ENCODE peak calls at places on chromosomes 11 and 22, in five cellular contexts. G, U, J, Y and E are unnamed samples.

GRCh38 chr11:121586727-121587126 is 134.0 kb upstream of the SORL1-AS1 start:
- DNase-seq in J (no peak), G (no peak), Y (no peak), U (no peak), E (no peak)

GRCh38 chr11:124829986-124830385 is 29.8 kb upstream of the MSANTD2 start:
- DNase-seq in Y (no peak), J (no peak), U (no peak), G (no peak), E (no peak)

GRCh38 chr11:76048763-76049162 is 157.5 kb downstream of the WNT11 start:
- DNase-seq in U (no peak), J (no peak), G (peak; percentile 24), Y (no peak), E (no peak)

GRCh38 chr22:22770280-22770871 is 117.2 kb upstream of the IGLL5 start:
- DNase-seq in U (peak; percentile 72), Y (no peak), J (peak; percentile 25), G (peak; percentile 49), E (peak; percentile 69)

GRCh38 chr11:93100211-93100610 is 97.6 kb downstream of the SLC36A4 start:
- DNase-seq in U (peak; percentile 72), Y (no peak), G (no peak), J (no peak), E (no peak)

GRCh38 chr11:4178813-4179662 is 84.4 kb downstream of the RRM1 start:
- DNase-seq in G (no peak), U (peak; percentile 81), Y (no peak), J (no peak), E (no peak)

GRCh38 chr11:46127150-46127638 is 5.9 kb upstream of the PHF21A start:
- DNase-seq in J (peak; percentile 43), Y (no peak), G (no peak), U (peak; percentile 55), E (no peak)

GRCh38 chr11:62087694-62088093 is 36.1 kb upstream of the INCENP start:
- DNase-seq in J (no peak), U (no peak), Y (no peak), G (no peak), E (no peak)

GRCh38 chr22:36287881-36288515 is 35.1 kb downstream of the APOL1 start:
- DNase-seq in G (no peak), J (no peak), U (peak; percentile 81), Y (no peak), E (no peak)

GRCh38 chr11:69558519-69558941 is 77.1 kb downstream of the LINC01488 start:
- DNase-seq in G (no peak), U (no peak), J (peak; percentile 20), Y (no peak), E (no peak)

GRCh38 chr22:24588756-24589481 is 4.0 kb downstream of the LRRC75B start:
- DNase-seq in U (no peak), J (no peak), Y (peak; percentile 61), G (no peak), E (no peak)

GRCh38 chr11:34234086-34234740 is 123.6 kb downstream of the ABTB2 start:
- DNase-seq in G (no peak), Y (no peak), J (peak; percentile 82), U (peak; percentile 68), E (no peak)

GRCh38 chr22:26168934-26169311 is 339 bp upstream of the SEZ6L start:
- DNase-seq in J (no peak), U (peak; percentile 66), G (no peak), Y (peak; percentile 51), E (no peak)

GRCh38 chr11:123671534-123671933 is 17.1 kb upstream of the SCN3B start:
- DNase-seq in U (no peak), G (no peak), J (no peak), Y (no peak), E (no peak)

GRCh38 chr11:100576044-100577021 is 110.8 kb upstream of the ARHGAP42 start:
- DNase-seq in J (no peak), Y (peak; percentile 13), G (no peak), U (no peak), E (no peak)

GRCh38 chr11:10623797-10624761 is 55.6 kb upstream of the LYVE1 start:
- DNase-seq in J (no peak), Y (no peak), G (peak; percentile 56), U (no peak), E (no peak)

GRCh38 chr11:56783448-56784041 is 35.0 kb upstream of the OR9G4 start:
- DNase-seq in J (no peak), Y (no peak), U (peak; percentile 53), G (no peak), E (no peak)

GRCh38 chr11:116736763-116737162 is 36.0 kb downstream of the BUD13 start:
- DNase-seq in G (no peak), J (no peak), U (no peak), Y (no peak), E (no peak)

GRCh38 chr11:19739872-19740271 is 27.2 kb downstream of the NAV2 start:
- DNase-seq in G (no peak), U (no peak), Y (peak; percentile 47), J (no peak), E (no peak)

GRCh38 chr22:43378011-43378704 is 33.7 kb upstream of the MPPED1 start:
- DNase-seq in G (peak; percentile 66), Y (no peak), J (no peak), U (no peak), E (no peak)

GRCh38 chr11:19276859-19277808 is 36.4 kb upstream of the E2F8 start:
- DNase-seq in J (no peak), U (no peak), Y (no peak), G (no peak), E (no peak)

GRCh38 chr22:42277232-42277753 is 6.8 kb upstream of the TCF20 start:
- DNase-seq in U (no peak), J (no peak), Y (no peak), G (peak; percentile 3), E (no peak)

GRCh38 chr11:118215262-118215661 is 9.5 kb downstream of the JAML start:
- DNase-seq in Y (no peak), J (no peak), U (no peak), G (no peak), E (no peak)

GRCh38 chr11:118146554-118146953 is 6.1 kb downstream of the SCN4B start:
- DNase-seq in U (peak; percentile 25), Y (no peak), G (no peak), J (no peak), E (no peak)

GRCh38 chr22:40310081-40310770 is 36.1 kb upstream of the ADSL start:
- DNase-seq in G (no peak), J (no peak), Y (no peak), U (peak; percentile 85), E (no peak)

GRCh38 chr11:12744831-12745502 is 70.7 kb downstream of the TEAD1 start:
- DNase-seq in Y (peak; percentile 2), J (no peak), G (no peak), U (no peak), E (no peak)

GRCh38 chr11:32427935-32428664 is 7.2 kb downstream of the WT1 start:
- DNase-seq in G (peak; percentile 38), J (no peak), Y (no peak), U (peak; percentile 78), E (no peak)

GRCh38 chr11:33777906-33778305 is 3.6 kb upstream of the FBXO3 start:
- DNase-seq in Y (no peak), G (no peak), J (no peak), U (no peak), E (no peak)